ENCODE peak calls at places on chromosomes 7 and 10, in nine cellular contexts. H, O, T, D, E, W, S, C and K are unnamed samples.

GRCh38 chr10:129387258-129387525 is 79.8 kb upstream of the MGMT start:
- DNase-seq in H (no peak), O (no peak), T (no peak), D (no peak), E (no peak), W (no peak), S (no peak), C (no peak), K (no peak)

GRCh38 chr7:151178236-151178635 is 8.8 kb downstream of the ASB10 start:
- DNase-seq in H (no peak), O (no peak), T (no peak), D (no peak), E (no peak), W (peak), S (peak), C (no peak), K (no peak)

GRCh38 chr7:66257481-66257880 is 52.3 kb downstream of the TPST1 start:
- DNase-seq in H (no peak), O (no peak), T (no peak), D (no peak), E (no peak), W (no peak), S (no peak), C (no peak), K (no peak)

GRCh38 chr7:25545125-25546008 is 317.1 kb upstream of the NPVF start:
- DNase-seq in H (no peak), O (no peak), T (no peak), D (no peak), E (no peak), W (no peak), S (no peak), C (no peak), K (peak)

GRCh38 chr7:36280840-36281812 is 108.5 kb upstream of the ANLN start:
- DNase-seq in H (peak), O (peak), T (peak), D (no peak), E (no peak), W (peak), S (no peak), C (peak), K (peak)

GRCh38 chr7:69823151-69823744 is 225.0 kb downstream of the AUTS2 start:
- DNase-seq in H (no peak), O (no peak), T (no peak), D (no peak), E (peak), W (no peak), S (no peak), C (no peak), K (no peak)

GRCh38 chr10:119268871-119269506 is 61.6 kb downstream of the GRK5 start:
- DNase-seq in H (no peak), O (peak), T (no peak), D (peak), E (no peak), W (no peak), S (peak), C (no peak), K (no peak)

GRCh38 chr10:132363376-132363775 is 31.4 kb downstream of the LRRC27 start:
- DNase-seq in H (no peak), O (no peak), T (no peak), D (no peak), E (no peak), W (peak), S (no peak), C (no peak), K (no peak)

GRCh38 chr10:74863508-74863907 is 37.1 kb downstream of the KAT6B start:
- DNase-seq in H (peak), O (no peak), T (no peak), D (no peak), E (no peak), W (no peak), S (no peak), C (no peak), K (no peak)

GRCh38 chr7:25294624-25295023 is 66.3 kb upstream of the NPVF start:
- DNase-seq in H (no peak), O (no peak), T (no peak), D (no peak), E (no peak), W (no peak), S (no peak), C (no peak), K (no peak)

GRCh38 chr7:28698744-28699291 is 259.3 kb downstream of the TRIL start:
- DNase-seq in H (no peak), O (no peak), T (no peak), D (no peak), E (no peak), W (no peak), S (no peak), C (no peak), K (no peak)

GRCh38 chr10:133347636-133348517 is 704 bp downstream of the PRAP1 start:
- DNase-seq in H (no peak), O (no peak), T (no peak), D (no peak), E (no peak), W (no peak), S (no peak), C (no peak), K (no peak)

GRCh38 chr7:96388620-96389383 is 66.9 kb upstream of the SLC25A13 start:
- DNase-seq in H (peak), O (peak), T (no peak), D (no peak), E (no peak), W (no peak), S (no peak), C (no peak), K (no peak)

GRCh38 chr7:42914726-42915045 is 2.8 kb upstream of the C7orf25 start:
- DNase-seq in H (no peak), O (peak), T (no peak), D (no peak), E (no peak), W (no peak), S (no peak), C (no peak), K (no peak)

GRCh38 chr7:42155836-42156540 is 81.0 kb downstream of the GLI3 start:
- DNase-seq in H (peak), O (peak), T (no peak), D (no peak), E (no peak), W (no peak), S (no peak), C (no peak), K (no peak)

GRCh38 chr7:94529516-94529915 is 19.9 kb downstream of the CASD1 start:
- DNase-seq in H (peak), O (peak), T (no peak), D (no peak), E (no peak), W (no peak), S (no peak), C (no peak), K (no peak)

GRCh38 chr7:936131-937054 is 18.1 kb downstream of the ADAP1 start:
- DNase-seq in H (no peak), O (peak), T (no peak), D (peak), E (no peak), W (no peak), S (peak), C (no peak), K (no peak)

GRCh38 chr7:29204491-29205281 is 10.1 kb downstream of the CHN2 start:
- DNase-seq in H (no peak), O (no peak), T (no peak), D (no peak), E (no peak), W (no peak), S (no peak), C (no peak), K (no peak)

GRCh38 chr10:113499066-113499465 is 53.8 kb upstream of the HABP2 start:
- DNase-seq in H (no peak), O (peak), T (no peak), D (peak), E (no peak), W (no peak), S (no peak), C (no peak), K (no peak)

GRCh38 chr7:44538093-44538797 is 2.9 kb downstream of the NPC1L1 start:
- DNase-seq in H (no peak), O (no peak), T (no peak), D (no peak), E (no peak), W (no peak), S (no peak), C (no peak), K (no peak)

GRCh38 chr10:69895759-69896158 is 94.1 kb downstream of the COL13A1 start:
- DNase-seq in H (peak), O (peak), T (peak), D (no peak), E (no peak), W (no peak), S (no peak), C (peak), K (no peak)

GRCh38 chr7:16697507-16698199 is 51.7 kb downstream of the BZW2 start:
- DNase-seq in H (peak), O (peak), T (no peak), D (no peak), E (no peak), W (no peak), S (no peak), C (no peak), K (no peak)

GRCh38 chr10:86109421-86109820 is 257.2 kb downstream of the GRID1 start:
- DNase-seq in H (no peak), O (no peak), T (no peak), D (no peak), E (no peak), W (no peak), S (no peak), C (no peak), K (no peak)

GRCh38 chr7:130695840-130696239 is 9.5 kb upstream of the TSGA13 start:
- DNase-seq in H (peak), O (peak), T (no peak), D (no peak), E (peak), W (no peak), S (no peak), C (no peak), K (no peak)

GRCh38 chr10:130411496-130412070 is 275.4 kb downstream of the GLRX3 start:
- DNase-seq in H (no peak), O (no peak), T (no peak), D (no peak), E (no peak), W (no peak), S (no peak), C (no peak), K (no peak)

GRCh38 chr7:129649128-129649690 is 37.7 kb downstream of the NRF1 start:
- DNase-seq in H (no peak), O (no peak), T (no peak), D (no peak), E (no peak), W (no peak), S (no peak), C (no peak), K (no peak)

GRCh38 chr7:50431316-50431715 is 18.8 kb downstream of the FIGNL1 start:
- DNase-seq in H (no peak), O (no peak), T (no peak), D (no peak), E (no peak), W (no peak), S (no peak), C (no peak), K (no peak)

GRCh38 chr7:30770936-30771858 is at the start of gene MINDY4:
- DNase-seq in H (peak), O (peak), T (peak), D (peak), E (no peak), W (peak), S (peak), C (peak), K (peak)

GRCh38 chr7:32587431-32587948 is 92.2 kb downstream of the AVL9 start:
- DNase-seq in H (peak), O (peak), T (no peak), D (no peak), E (no peak), W (no peak), S (no peak), C (no peak), K (no peak)

GRCh38 chr10:19819419-19820033 is 3.3 kb downstream of the PLXDC2 start:
- DNase-seq in H (peak), O (peak), T (peak), D (no peak), E (peak), W (no peak), S (no peak), C (peak), K (peak)

GRCh38 chr7:78139335-78139734 is 340.8 kb downstream of the PHTF2 start:
- DNase-seq in H (peak), O (no peak), T (peak), D (no peak), E (no peak), W (no peak), S (no peak), C (no peak), K (no peak)

GRCh38 chr10:104925232-104925851 is 284.3 kb downstream of the SORCS3 start:
- DNase-seq in H (no peak), O (peak), T (peak), D (peak), E (peak), W (no peak), S (no peak), C (peak), K (peak)

GRCh38 chr7:17506090-17506489 is 207.6 kb downstream of the AHR start:
- DNase-seq in H (no peak), O (peak), T (no peak), D (no peak), E (no peak), W (no peak), S (no peak), C (no peak), K (no peak)

GRCh38 chr10:116251602-116252395 is 21.2 kb downstream of the GFRA1 start:
- DNase-seq in H (no peak), O (no peak), T (no peak), D (no peak), E (no peak), W (no peak), S (no peak), C (no peak), K (no peak)

GRCh38 chr7:25075459-25075858 is 49.6 kb downstream of the CYCS start:
- DNase-seq in H (no peak), O (no peak), T (no peak), D (no peak), E (no peak), W (no peak), S (no peak), C (no peak), K (no peak)

GRCh38 chr7:108660465-108660864 is 90.8 kb downstream of the DNAJB9 start:
- DNase-seq in H (no peak), O (peak), T (no peak), D (no peak), E (no peak), W (no peak), S (no peak), C (no peak), K (no peak)

GRCh38 chr7:149422065-149422913 is 38.6 kb downstream of the ZNF777 start:
- DNase-seq in H (no peak), O (peak), T (peak), D (peak), E (peak), W (peak), S (peak), C (no peak), K (peak)
- TF ChIP-seq CTCF in H (peak), O (peak), T (peak), D (peak), E (peak), W (peak), S (no peak), C (no peak), K (peak)

DNA sequence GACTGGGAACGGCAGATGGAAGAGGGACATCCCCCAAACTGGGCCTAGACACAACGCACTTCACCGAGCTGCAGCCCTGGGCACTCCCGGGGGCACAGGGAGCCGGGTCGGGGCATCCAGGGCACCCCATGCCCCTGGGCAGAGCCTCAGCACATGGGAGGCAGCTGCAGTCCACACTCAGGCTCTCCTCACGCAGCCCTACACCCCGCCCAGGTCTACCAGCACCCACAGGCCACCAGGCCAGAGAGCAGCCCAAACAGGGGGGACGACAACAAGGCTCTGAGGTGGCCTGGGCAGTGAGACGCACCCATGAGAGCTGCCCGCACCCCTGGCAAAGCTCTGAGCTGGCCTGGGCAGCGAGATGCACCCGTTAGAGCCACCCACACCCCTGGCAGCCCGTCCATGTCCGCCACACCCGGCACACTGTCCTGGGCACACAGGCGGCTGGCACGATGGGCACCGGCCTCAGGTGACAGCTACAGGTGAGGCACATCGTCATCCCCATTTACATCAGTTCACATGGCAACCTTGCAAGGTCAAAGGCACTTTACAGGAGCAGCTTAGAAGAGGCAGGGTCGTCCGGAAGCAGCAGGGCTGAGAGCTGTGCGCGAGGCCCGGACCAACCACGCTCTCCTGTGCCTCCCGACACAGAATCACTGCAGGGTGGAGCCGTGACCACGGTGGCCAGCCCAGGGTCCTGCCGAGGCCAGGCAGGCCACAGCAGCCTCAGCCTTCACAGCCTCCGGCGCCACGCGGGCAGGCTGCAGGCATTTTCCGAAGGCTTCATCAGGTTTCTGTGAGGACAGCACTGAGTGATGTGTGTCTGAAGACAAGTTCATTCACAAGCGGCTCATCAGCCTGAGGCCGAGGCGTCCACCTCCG is 228.6 kb downstream of the MAD1L1 start:
- DNase-seq in H (no peak), O (no peak), T (peak), D (no peak), E (no peak), W (peak), S (peak), C (no peak), K (peak)
- TF ChIP-seq CTCF in H (no peak), O (no peak), T (no peak), D (no peak), E (no peak), W (no peak), S (no peak), C (no peak), K (no peak)

DNA sequence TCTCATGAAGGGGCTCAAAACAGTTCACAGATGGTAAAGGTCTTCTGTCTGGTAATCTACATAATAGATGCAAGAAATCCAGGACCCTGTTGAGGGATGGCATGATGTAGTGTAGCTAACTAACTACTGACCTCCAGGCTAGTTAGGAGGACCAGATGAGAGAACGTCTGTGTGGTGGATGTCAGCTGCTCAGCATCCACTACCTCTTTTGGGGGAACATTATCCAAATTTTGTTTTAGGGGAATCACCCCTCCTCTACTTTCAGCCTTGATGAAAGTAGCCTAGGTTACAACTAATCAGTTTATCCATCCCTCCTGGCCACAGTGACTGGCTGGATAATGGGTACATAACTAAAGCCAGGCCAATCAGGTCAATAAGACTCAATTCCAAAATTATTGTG is 246.0 kb downstream of the RNLS start:
- DNase-seq in H (no peak), O (no peak), T (no peak), D (no peak), E (no peak), W (no peak), S (no peak), C (no peak), K (no peak)
- TF ChIP-seq CTCF in H (no peak), O (no peak), T (no peak), D (no peak), E (no peak), W (no peak), S (no peak), C (no peak), K (no peak)

DNA sequence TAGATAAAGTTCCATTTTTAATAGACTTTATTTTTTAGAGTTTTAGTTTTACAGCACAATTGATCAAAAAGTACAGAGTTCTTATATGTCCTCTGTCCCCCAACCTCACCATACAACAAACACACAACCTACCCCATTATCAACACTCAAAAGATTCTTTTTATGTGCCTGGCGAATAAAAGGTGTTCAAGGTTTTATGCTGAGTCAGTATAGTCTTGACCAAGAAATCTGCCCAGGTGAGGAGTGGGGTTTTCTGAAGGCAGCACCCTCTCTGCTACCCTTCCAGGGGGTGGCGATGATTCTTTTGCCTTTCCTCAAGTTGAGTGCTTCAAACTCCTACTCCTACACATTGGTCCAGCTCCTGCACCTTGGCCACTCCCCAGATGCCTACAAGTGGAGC is 222.9 kb downstream of the GRM8 start:
- DNase-seq in H (no peak), O (no peak), T (no peak), D (no peak), E (no peak), W (no peak), S (no peak), C (no peak), K (no peak)
- TF ChIP-seq CTCF in H (no peak), O (no peak), T (no peak), D (no peak), E (no peak), W (no peak), S (no peak), C (no peak), K (no peak)

DNA sequence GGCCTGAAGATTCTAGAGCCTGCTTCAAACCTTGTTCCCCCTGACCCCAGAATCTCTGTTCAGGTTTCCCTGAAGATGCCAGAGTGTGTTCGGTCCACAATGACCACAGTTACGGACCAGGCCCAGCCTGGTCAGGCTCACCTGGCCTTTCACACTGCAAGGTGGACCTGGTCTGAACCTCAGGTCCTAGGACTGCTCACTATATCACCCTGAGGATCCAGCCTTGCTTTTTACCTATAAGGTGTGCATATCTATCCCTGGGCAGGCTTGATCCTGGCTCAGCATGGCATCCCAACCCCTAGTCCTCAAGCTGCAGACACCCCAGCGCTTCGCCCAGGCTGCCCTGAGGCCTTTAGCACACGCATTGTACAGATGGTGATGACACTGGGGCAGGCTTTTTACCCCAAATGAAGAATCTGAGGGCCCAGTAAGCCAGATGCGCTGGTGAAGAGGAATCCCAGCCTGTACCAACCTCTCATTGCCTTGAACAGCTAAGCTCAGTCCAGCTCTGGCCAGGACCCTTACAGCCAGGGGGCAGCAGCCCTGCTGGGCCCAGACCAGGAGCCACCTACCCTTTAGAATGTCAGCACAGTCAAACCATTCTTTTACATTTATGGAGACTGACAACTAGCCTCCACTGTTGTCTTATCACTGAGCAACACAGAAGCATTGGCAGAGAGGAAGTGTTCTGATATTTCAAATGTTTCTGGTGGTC is 28.0 kb downstream of the MAT1A start:
- DNase-seq in H (no peak), O (no peak), T (no peak), D (no peak), E (no peak), W (no peak), S (no peak), C (no peak), K (no peak)
- TF ChIP-seq CTCF in H (peak), O (no peak), T (no peak), D (no peak), E (no peak), W (no peak), S (no peak), C (no peak), K (no peak)